ENCODE peak calls at places on chromosomes 1 and 21, in eight cellular contexts. E is colonic mucosa; G is hypothalamus; Y is NAMALWA; W is SW 1271; T is NCI-H524; X is CD8-positive, alpha-beta memory T cell; Q is KBM-7. A is an unnamed sample.

GRCh38 chr21:44800103-44800502 is 1.5 kb downstream of the UBE2G2 start:
- DNase-seq in E (peak; percentile 63), G (no peak), Y (no peak), W (peak; percentile 6), T (peak; percentile 35), X (no peak), Q (peak; percentile 60), A (peak; percentile 34)

GRCh38 chr1:227077783-227078182 is 137.7 kb downstream of the COQ8A start:
- DNase-seq in E (no peak), G (no peak), Y (no peak), W (no peak), T (no peak), X (no peak), Q (no peak), A (no peak)

GRCh38 chr1:84668185-84668584 is 22.1 kb downstream of the SSX2IP start:
- DNase-seq in E (no peak), G (no peak), Y (no peak), W (no peak), T (peak; percentile 48), X (peak; percentile 25), Q (peak; percentile 54), A (no peak)

GRCh38 chr1:185244015-185244747 is 72.9 kb downstream of the IVNS1ABP start:
- DNase-seq in E (no peak), G (no peak), Y (no peak), W (peak; percentile 0), T (no peak), X (no peak), Q (no peak), A (peak; percentile 20)

GRCh38 chr1:113369715-113370114 is 20.6 kb upstream of the MAGI3 start:
- DNase-seq in E (no peak), G (no peak), Y (no peak), W (no peak), T (no peak), X (no peak), Q (no peak), A (no peak)

GRCh38 chr21:32119389-32119788 is 159.5 kb downstream of the MIS18A start:
- DNase-seq in E (no peak), G (no peak), Y (no peak), W (no peak), T (no peak), X (no peak), Q (no peak), A (no peak)

GRCh38 chr1:19356266-19356665 is 44.1 kb downstream of the SLC66A1 start:
- DNase-seq in E (no peak), G (no peak), Y (no peak), W (no peak), T (no peak), X (no peak), Q (no peak), A (no peak)

GRCh38 chr1:28326980-28327379 is 1.9 kb upstream of the MED18 start:
- DNase-seq in E (no peak), G (no peak), Y (peak; percentile 48), W (no peak), T (no peak), X (no peak), Q (no peak), A (peak; percentile 61)

GRCh38 chr1:234495231-234495990 is 16.4 kb upstream of the TARBP1 start:
- DNase-seq in E (no peak), G (no peak), Y (peak; percentile 50), W (peak; percentile 10), T (no peak), X (no peak), Q (no peak), A (peak; percentile 53)

GRCh38 chr1:201259476-201260235 is 23.6 kb upstream of the PKP1 start:
- DNase-seq in E (peak; percentile 53), G (no peak), Y (no peak), W (no peak), T (no peak), X (no peak), Q (no peak), A (peak; percentile 92)

GRCh38 chr21:17931080-17931479 is 111.9 kb upstream of the C21orf91 start:
- DNase-seq in E (no peak), G (no peak), Y (peak; percentile 75), W (no peak), T (no peak), X (no peak), Q (peak; percentile 12), A (no peak)

GRCh38 chr1:238753205-238753720 is 633.1 kb upstream of the CHRM3 start:
- DNase-seq in E (no peak), G (no peak), Y (no peak), W (no peak), T (no peak), X (no peak), Q (no peak), A (no peak)

GRCh38 chr1:66160719-66161118 is 368.0 kb downstream of the PDE4B start:
- DNase-seq in E (no peak), G (no peak), Y (no peak), W (no peak), T (no peak), X (no peak), Q (no peak), A (no peak)

GRCh38 chr1:231357831-231358354 is 19.8 kb downstream of the SPRTN start:
- DNase-seq in E (no peak), G (no peak), Y (peak; percentile 72), W (peak; percentile 73), T (peak; percentile 66), X (peak; percentile 47), Q (peak; percentile 69), A (peak; percentile 52)

GRCh38 chr1:36664564-36665287 is 182.0 kb upstream of the CSF3R start:
- DNase-seq in E (no peak), G (no peak), Y (no peak), W (no peak), T (peak; percentile 83), X (no peak), Q (no peak), A (no peak)

GRCh38 chr1:17825273-17826164 is 70.4 kb downstream of the ACTL8 start:
- DNase-seq in E (no peak), G (no peak), Y (no peak), W (no peak), T (no peak), X (no peak), Q (no peak), A (no peak)

A was measured in RWPE1.